ENCODE peak calls at places on chromosomes 16 and 17, in five cellular contexts. A is NCI-H774, H is H4, I is mesendoderm, S is ELF-1. X is an unnamed sample.

GRCh38 chr17:1347681-1348318 is 52.2 kb downstream of the YWHAE start:
- DNase-seq in A (no peak), H (no peak), I (no peak), S (no peak), X (no peak)

GRCh38 chr17:17343160-17343735 is 40.1 kb downstream of the NT5M start:
- DNase-seq in A (no peak), H (no peak), I (no peak), S (no peak), X (no peak)

GRCh38 chr16:22623351-22623781 is 112.7 kb downstream of the NPIPB5 start:
- DNase-seq in A (no peak), H (no peak), I (no peak), S (no peak), X (peak; percentile 66)

GRCh38 chr17:66677201-66677981 is 157.5 kb upstream of the CACNG5 start:
- DNase-seq in A (no peak), H (no peak), I (no peak), S (no peak), X (peak; percentile 73)

GRCh38 chr16:31477220-31478216 is 5.4 kb upstream of the SLC5A2 start:
- DNase-seq in A (no peak), H (no peak), I (peak; percentile 87), S (peak; percentile 81), X (no peak)

GRCh38 chr17:30905742-30906100 is 317 bp downstream of the TEFM start:
- DNase-seq in A (no peak), H (no peak), I (no peak), S (peak; percentile 61), X (no peak)

GRCh38 chr16:70734522-70734921 is 48.7 kb upstream of the MTSS2 start:
- DNase-seq in A (no peak), H (no peak), I (no peak), S (no peak), X (no peak)

GRCh38 chr16:46974352-46974751 is 878 bp upstream of the DNAJA2 start:
- DNase-seq in A (no peak), H (no peak), I (peak; percentile 34), S (no peak), X (peak; percentile 16)

GRCh38 chr16:477287-477686 is 50.2 kb upstream of the CAPN15 start:
- DNase-seq in A (no peak), H (no peak), I (no peak), S (no peak), X (no peak)

GRCh38 chr17:15268465-15268864 is 3.3 kb upstream of the PMP22 start:
- DNase-seq in A (no peak), H (no peak), I (no peak), S (no peak), X (no peak)

GRCh38 chr16:3935921-3936320 is 55.4 kb upstream of the CREBBP start:
- DNase-seq in A (no peak), H (no peak), I (no peak), S (no peak), X (no peak)

X was measured in EH.